ENCODE peak calls at places on chromosomes 3 and 15, in six cellular contexts. L is activated CD8-positive, alpha-beta memory T cell treated with anti-CD3 and anti-CD28 coated beads, Interleukin-2, amount 50 U/mL, for 48 hours; A is IMR-90; C is occipital lobe; Z is non-pigmented ciliary epithelial cell; N is iris pigment epithelial cell. F is an unnamed sample.

GRCh38 chr3:53238051-53238850 is 17.6 kb downstream of the TKT start:
- DNase-seq in N (peak; percentile 96), A (peak; percentile 97), L (no peak), C (no peak), Z (peak; percentile 89), F (no peak)

GRCh38 chr3:101084404-101084803 is 91.2 kb upstream of the ABI3BP start:
- DNase-seq in N (no peak), C (no peak), A (no peak), Z (no peak), L (no peak), F (no peak)

GRCh38 chr15:99181544-99181943 is 67.8 kb downstream of the TTC23 start:
- DNase-seq in N (peak; percentile 11), L (no peak), Z (no peak), C (no peak), A (no peak), F (no peak)

GRCh38 chr3:3191675-3192480 is 12.4 kb upstream of the CRBN start:
- DNase-seq in Z (no peak), C (no peak), A (no peak), N (peak; percentile 13), L (no peak), F (no peak)

GRCh38 chr3:137866933-137867332 is 102.8 kb downstream of the SOX14 start:
- DNase-seq in Z (no peak), A (no peak), N (no peak), L (no peak), C (no peak), F (no peak)

GRCh38 chr3:120559228-120560061 is 36.7 kb upstream of the NDUFB4 start:
- DNase-seq in L (no peak), N (peak; percentile 45), Z (no peak), C (peak; percentile 41), A (peak; percentile 85), F (peak; percentile 73)

GRCh38 chr15:89627256-89627970 is 27.9 kb downstream of the KIF7 start:
- DNase-seq in C (no peak), A (no peak), Z (no peak), L (no peak), N (no peak), F (no peak)

GRCh38 chr3:27483117-27484001 is 825 bp downstream of the SLC4A7 start:
- DNase-seq in A (peak; percentile 81), N (peak; percentile 86), L (peak; percentile 77), Z (peak; percentile 61), C (peak; percentile 46), F (no peak)

GRCh38 chr3:75332784-75333183 is 331.3 kb upstream of the FRG2C start:
- DNase-seq in A (peak; percentile 78), C (no peak), L (no peak), N (no peak), Z (no peak), F (no peak)

GRCh38 chr3:45795882-45796765 is at the start of gene SLC6A20:
- DNase-seq in L (peak; percentile 58), A (no peak), N (no peak), Z (no peak), C (no peak), F (no peak)

GRCh38 chr3:36332139-36332538 is 48.2 kb upstream of the STAC start:
- DNase-seq in L (no peak), N (no peak), A (no peak), Z (no peak), C (no peak), F (no peak)

GRCh38 chr3:160739079-160739478 is 17.0 kb upstream of the PPM1L start:
- DNase-seq in L (no peak), N (no peak), C (peak; percentile 23), Z (no peak), A (no peak), F (no peak)

GRCh38 chr15:40334941-40335795 is 5.6 kb downstream of the CCDC9B start:
- DNase-seq in A (no peak), N (no peak), C (no peak), L (no peak), Z (no peak), F (no peak)

GRCh38 chr15:51460796-51461195 is 119.3 kb downstream of the GLDN start:
- DNase-seq in N (peak; percentile 8), Z (no peak), L (no peak), A (no peak), C (no peak), F (no peak)

GRCh38 chr3:143331336-143331735 is 211.8 kb downstream of the CHST2 start:
- DNase-seq in L (no peak), C (no peak), Z (no peak), A (no peak), N (no peak), F (no peak)

GRCh38 chr3:197027896-197028710 is 1.5 kb downstream of the MELTF start:
- DNase-seq in Z (no peak), A (no peak), L (no peak), N (no peak), C (no peak), F (no peak)

GRCh38 chr15:53246996-53247395 is 456.9 kb upstream of the ONECUT1 start:
- DNase-seq in A (no peak), L (no peak), Z (no peak), C (no peak), N (no peak), F (no peak)

GRCh38 chr3:42653560-42654330 is at the start of gene ZBTB47:
- DNase-seq in A (no peak), N (peak; percentile 41), C (no peak), L (peak; percentile 58), Z (no peak), F (no peak)

GRCh38 chr3:42680806-42681205 is 4.5 kb upstream of the KLHL40 start:
- DNase-seq in A (peak; percentile 40), Z (no peak), L (no peak), N (peak; percentile 17), C (no peak), F (no peak)

GRCh38 chr3:14228611-14229470 is 50.2 kb downstream of the LSM3 start:
- DNase-seq in C (no peak), A (no peak), Z (no peak), N (no peak), L (no peak), F (peak; percentile 11)

GRCh38 chr3:126549861-126550487 is 8.8 kb downstream of the C3orf22 start:
- DNase-seq in N (no peak), L (peak; percentile 35), A (no peak), Z (no peak), C (no peak), F (peak; percentile 40)

GRCh38 chr15:66734961-66735908 is 33.2 kb downstream of the SMAD6 start:
- DNase-seq in Z (no peak), A (no peak), L (no peak), C (no peak), N (no peak), F (no peak)

GRCh38 chr3:117454928-117455327 is 745.3 kb downstream of the TUSC7 start:
- DNase-seq in C (no peak), N (no peak), L (no peak), Z (no peak), A (no peak), F (no peak)

GRCh38 chr3:13044496-13045244 is 28.6 kb downstream of the IQSEC1 start:
- DNase-seq in Z (no peak), N (no peak), A (no peak), C (no peak), L (no peak), F (no peak)

GRCh38 chr3:72818092-72818721 is 30.0 kb downstream of the SHQ1 start:
- DNase-seq in C (no peak), A (peak; percentile 36), L (no peak), Z (no peak), N (peak; percentile 38), F (no peak)

F was measured in ascending aorta.